ENCODE peak calls at places on chromosomes 12 and 14, in five cellular contexts. O, E, B, L and F are unnamed samples.

GRCh38 chr12:54173066-54173726 is 15.6 kb downstream of the SMUG1 start:
- DNase-seq in L (peak), B (peak), E (peak), O (peak), F (peak)

GRCh38 chr12:128971802-128972201 is 118.5 kb downstream of the GLT1D1 start:
- DNase-seq in E (no peak), O (no peak), B (peak), L (no peak), F (no peak)

GRCh38 chr12:122835693-122836026 is 403 bp downstream of the HIP1R start:
- DNase-seq in E (no peak), O (peak), B (peak), L (no peak), F (no peak)

GRCh38 chr12:112557954-112558630 is 139.3 kb downstream of the PTPN11 start:
- DNase-seq in E (no peak), L (no peak), O (no peak), B (no peak), F (no peak)

GRCh38 chr12:131381716-131382430 is 329.0 kb upstream of the SFSWAP start:
- DNase-seq in E (no peak), L (no peak), B (no peak), O (no peak), F (no peak)

GRCh38 chr14:91280129-91280528 is 35.6 kb upstream of the GPR68 start:
- DNase-seq in O (no peak), B (no peak), L (no peak), E (no peak), F (no peak)

GRCh38 chr12:89817501-89818226 is 109.0 kb upstream of the ATP2B1 start:
- DNase-seq in E (no peak), B (no peak), O (no peak), L (no peak), F (no peak)

GRCh38 chr14:76261371-76261811 is 109.7 kb downstream of the GPATCH2L start:
- DNase-seq in L (no peak), O (no peak), E (no peak), B (no peak), F (no peak)

GRCh38 chr12:124497658-124498057 is 69.8 kb downstream of the NCOR2 start:
- DNase-seq in E (no peak), L (no peak), B (no peak), O (no peak), F (no peak)

GRCh38 chr12:87981495-87981894 is 47.7 kb downstream of the C12orf50 start:
- DNase-seq in O (no peak), L (no peak), B (no peak), E (no peak), F (no peak)

GRCh38 chr14:61051046-61051445 is 70.0 kb downstream of the SLC38A6 start:
- DNase-seq in L (no peak), B (no peak), O (no peak), E (no peak), F (no peak)

GRCh38 chr12:115440438-115440837 is 756.5 kb upstream of the TBX3 start:
- DNase-seq in O (no peak), B (peak), E (no peak), L (no peak), F (no peak)

GRCh38 chr12:5078423-5078822 is 34.7 kb downstream of the KCNA5 start:
- DNase-seq in B (no peak), O (no peak), L (no peak), E (no peak), F (no peak)

GRCh38 chr14:32329146-32329545 is at the start of gene AKAP6:
- DNase-seq in L (no peak), O (no peak), E (no peak), B (no peak), F (no peak)

GRCh38 chr12:121770388-121770787 is 23.1 kb downstream of the RHOF start:
- DNase-seq in B (no peak), L (no peak), O (no peak), E (no peak), F (no peak)

GRCh38 chr14:51157012-51157411 is 62.1 kb upstream of the TRIM9 start:
- DNase-seq in L (no peak), E (no peak), B (peak), O (no peak), F (no peak)

GRCh38 chr14:99229654-99230215 is 42.3 kb downstream of the BCL11B start:
- DNase-seq in L (no peak), O (no peak), B (no peak), E (no peak), F (no peak)

GRCh38 chr14:24182110-24182882 is 6.3 kb downstream of the IPO4 start:
- DNase-seq in E (no peak), L (no peak), O (no peak), B (no peak), F (no peak)

GRCh38 chr12:13198921-13199320 is 2.4 kb downstream of the EMP1 start:
- DNase-seq in E (no peak), B (no peak), O (no peak), L (no peak), F (no peak)

GRCh38 chr12:20274008-20274407 is 94.3 kb upstream of the PDE3A start:
- DNase-seq in L (no peak), O (no peak), B (no peak), E (no peak), F (no peak)

GRCh38 chr14:103910262-103910935 is 17.9 kb upstream of the TDRD9 start:
- DNase-seq in L (peak), O (peak), E (peak), B (peak), F (peak)

GRCh38 chr12:114409796-114410520 is 4.0 kb upstream of the TBX5 start:
- DNase-seq in B (no peak), O (no peak), L (no peak), E (no peak), F (no peak)

GRCh38 chr12:49161092-49161795 is 27.6 kb downstream of the TUBA1A start:
- DNase-seq in L (no peak), O (no peak), E (no peak), B (no peak), F (no peak)

GRCh38 chr14:89420502-89420901 is 3.5 kb upstream of the FOXN3 start:
- DNase-seq in B (no peak), E (no peak), L (no peak), O (no peak), F (no peak)

GRCh38 chr14:85425507-85425906 is 104.4 kb upstream of the FLRT2 start:
- DNase-seq in B (no peak), O (no peak), L (no peak), E (no peak), F (no peak)

GRCh38 chr12:111775205-111776193 is 8.8 kb downstream of the ALDH2 start:
- DNase-seq in O (peak), E (no peak), L (no peak), B (no peak), F (no peak)

GRCh38 chr12:126891789-126892188 is 1375.2 kb upstream of the TMEM132C start:
- DNase-seq in L (no peak), E (no peak), B (no peak), O (no peak), F (no peak)

GRCh38 chr14:37597538-37598084 is 2.2 kb downstream of the TTC6 start:
- DNase-seq in L (peak), B (peak), E (no peak), O (no peak), F (no peak)

GRCh38 chr14:100474176-100474575 is 113.0 kb downstream of the BEGAIN start:
- DNase-seq in L (no peak), O (no peak), B (no peak), E (no peak), F (no peak)

GRCh38 chr12:127271776-127272175 is 995.2 kb upstream of the TMEM132C start:
- DNase-seq in L (no peak), B (no peak), O (no peak), E (no peak), F (no peak)